ENCODE peak calls at places on chromosome 1, in four cellular contexts. B, J, W and C are unnamed samples.

GRCh38 chr1:213231795-213232231 is 180.8 kb downstream of the RPS6KC1 start:
- DNase-seq in W (no peak), B (no peak), J (no peak), C (no peak)

GRCh38 chr1:225871374-225872074 is 10.7 kb downstream of the TMEM63A start:
- DNase-seq in W (no peak), J (no peak), B (no peak), C (no peak)

GRCh38 chr1:90946630-90947029 is 75.2 kb downstream of the ZNF644 start:
- DNase-seq in W (no peak), J (no peak), B (no peak), C (no peak)

GRCh38 chr1:88731475-88731874 is 47.4 kb downstream of the PKN2 start:
- DNase-seq in B (no peak), W (no peak), J (no peak), C (no peak)

GRCh38 chr1:145975216-145975615 is 10.7 kb downstream of the POLR3GL start:
- DNase-seq in B (no peak), W (no peak), J (no peak), C (no peak)

GRCh38 chr1:32612189-32612881 is 38.0 kb downstream of the ZBTB8OS start:
- DNase-seq in J (peak), W (peak), B (peak), C (peak)

GRCh38 chr1:47972864-47973437 is 24.2 kb downstream of the TRABD2B start:
- DNase-seq in J (no peak), W (no peak), B (no peak), C (no peak)

GRCh38 chr1:178330848-178331497 is 165.8 kb downstream of the CLEC20A start:
- DNase-seq in J (no peak), W (no peak), B (no peak), C (no peak)

GRCh38 chr1:5367306-5367705 is 624.9 kb downstream of the NPHP4 start:
- DNase-seq in B (no peak), J (no peak), W (no peak), C (peak)

GRCh38 chr1:63557365-63557987 is 34.2 kb downstream of the EFCAB7 start:
- DNase-seq in J (no peak), B (no peak), W (no peak), C (no peak)

GRCh38 chr1:107141491-107142369 is 891 bp downstream of the NTNG1 start:
- DNase-seq in W (no peak), J (no peak), B (no peak), C (no peak)

GRCh38 chr1:201038537-201038936 is 15.0 kb upstream of the KIF21B start:
- DNase-seq in W (no peak), B (no peak), J (no peak), C (no peak)

GRCh38 chr1:24921938-24922662 is 8.0 kb downstream of the RUNX3 start:
- DNase-seq in J (no peak), B (no peak), W (no peak), C (no peak)

GRCh38 chr1:169250795-169251194 is 116.8 kb downstream of the NME7 start:
- DNase-seq in J (no peak), W (no peak), B (no peak), C (no peak)

GRCh38 chr1:6260433-6260934 is 414 bp downstream of the GPR153 start:
- DNase-seq in B (no peak), W (no peak), J (no peak), C (no peak)

GRCh38 chr1:216705686-216706085 is 17.5 kb downstream of the ESRRG start:
- DNase-seq in B (no peak), J (no peak), W (no peak), C (no peak)

GRCh38 chr1:58823481-58824010 is 39.7 kb upstream of the JUN start:
- DNase-seq in W (no peak), J (no peak), B (no peak), C (no peak)

GRCh38 chr1:33093004-33093403 is 12.1 kb downstream of the AZIN2 start:
- DNase-seq in B (no peak), J (no peak), W (no peak), C (no peak)

GRCh38 chr1:64000021-64000420 is 203.4 kb upstream of the UBE2U start:
- DNase-seq in B (no peak), J (no peak), W (no peak), C (no peak)

GRCh38 chr1:16134071-16134801 is 21.6 kb downstream of the EPHA2 start:
- DNase-seq in W (no peak), B (no peak), J (no peak), C (no peak)

GRCh38 chr1:159817276-159818041 is 9.2 kb upstream of the SLAMF8 start:
- DNase-seq in W (no peak), B (no peak), J (no peak), C (no peak)

GRCh38 chr1:206608108-206608698 is 4.1 kb downstream of the EIF2D start:
- DNase-seq in B (no peak), J (no peak), W (no peak), C (no peak)

GRCh38 chr1:241212624-241213023 is 144.4 kb downstream of the RGS7 start:
- DNase-seq in J (no peak), W (no peak), B (no peak), C (no peak)

GRCh38 chr1:53450225-53450624 is 9.0 kb upstream of the DMRTB1 start:
- DNase-seq in J (no peak), B (no peak), W (no peak), C (no peak)

GRCh38 chr1:168603501-168604107 is 27.2 kb downstream of the XCL1 start:
- DNase-seq in J (peak), B (peak), W (peak), C (peak)

GRCh38 chr1:179342740-179343404 is 22.9 kb upstream of the AXDND1 start:
- DNase-seq in W (no peak), J (no peak), B (no peak), C (no peak)

GRCh38 chr1:39818482-39818881 is 29.8 kb upstream of the BMP8B start:
- DNase-seq in B (no peak), J (no peak), W (no peak), C (no peak)

GRCh38 chr1:150807674-150808073 is 386 bp downstream of the CTSK start:
- DNase-seq in W (no peak), J (no peak), B (no peak), C (no peak)

GRCh38 chr1:12546771-12547585 is 71.0 kb downstream of the DHRS3 start:
- DNase-seq in W (no peak), J (no peak), B (peak), C (peak)

GRCh38 chr1:190453550-190453949 is 24.1 kb downstream of the BRINP3 start:
- DNase-seq in B (no peak), W (no peak), J (no peak), C (no peak)

GRCh38 chr1:86441581-86441980 is 17.6 kb downstream of the CLCA2 start:
- DNase-seq in W (no peak), B (no peak), J (no peak), C (no peak)

GRCh38 chr1:30371888-30372791 is 351.2 kb downstream of the MATN1 start:
- DNase-seq in J (no peak), B (no peak), W (no peak), C (no peak)

DNA sequence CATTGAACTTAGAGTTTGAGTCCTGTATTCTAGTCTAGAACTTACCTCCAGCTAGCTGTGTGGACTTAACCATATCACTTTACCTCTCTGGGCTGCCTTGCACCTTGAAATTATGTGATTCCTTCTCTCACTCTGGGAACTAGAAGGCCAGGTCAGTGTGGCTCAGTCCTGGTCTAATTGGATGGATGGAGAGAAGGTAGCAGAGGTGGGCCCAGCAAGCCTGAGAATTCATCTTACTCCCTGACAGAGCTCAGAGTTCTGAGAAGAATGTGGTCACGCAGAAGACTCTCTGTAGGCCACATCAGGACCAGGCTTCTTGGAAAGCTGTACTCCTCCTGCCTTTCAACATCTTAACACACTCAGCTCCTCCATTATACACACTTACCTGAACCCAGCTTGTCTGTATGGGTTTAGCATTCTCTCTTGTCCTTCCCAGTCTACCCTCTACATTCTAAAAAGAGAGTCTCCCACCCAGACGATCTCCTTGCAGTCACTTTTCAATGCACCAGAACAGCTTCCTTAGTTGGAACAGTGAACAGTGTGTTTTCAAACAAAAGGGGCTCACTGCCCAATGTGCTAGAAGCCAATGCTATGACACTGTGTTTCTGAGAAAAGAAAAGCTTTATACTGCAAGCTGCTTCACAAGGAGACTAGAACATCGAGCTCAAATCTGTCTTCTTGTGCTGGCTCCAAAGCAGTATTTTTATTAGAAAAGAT is 60.5 kb downstream of the CAPN9 start:
- DNase-seq in W (no peak), B (no peak), J (no peak), C (no peak)
- H3K27ac ChIP-seq in W (peak), B (no peak), J (peak), C (peak)

DNA sequence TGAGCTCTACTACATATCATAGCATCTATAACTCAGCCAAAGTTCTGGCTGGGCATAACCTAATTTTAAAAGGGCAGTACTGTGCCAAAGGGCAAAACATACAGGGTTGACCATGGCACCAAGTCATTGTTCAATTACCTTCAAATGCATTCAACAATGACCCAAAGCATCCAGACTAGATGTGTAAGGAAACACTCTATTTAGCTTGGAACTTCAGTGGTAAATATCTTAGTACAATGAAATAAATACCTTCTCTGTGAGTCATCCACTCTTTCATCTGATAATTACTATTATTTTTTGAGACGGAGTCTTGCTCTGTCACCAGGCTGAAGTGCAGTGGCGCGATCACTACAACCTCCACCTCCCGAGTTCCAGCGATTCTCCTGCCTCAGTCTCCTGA is 70.0 kb downstream of the NVL start:
- DNase-seq in J (no peak), B (no peak), W (no peak), C (no peak)
- H3K27ac ChIP-seq in J (no peak), B (no peak), W (no peak), C (no peak)

DNA sequence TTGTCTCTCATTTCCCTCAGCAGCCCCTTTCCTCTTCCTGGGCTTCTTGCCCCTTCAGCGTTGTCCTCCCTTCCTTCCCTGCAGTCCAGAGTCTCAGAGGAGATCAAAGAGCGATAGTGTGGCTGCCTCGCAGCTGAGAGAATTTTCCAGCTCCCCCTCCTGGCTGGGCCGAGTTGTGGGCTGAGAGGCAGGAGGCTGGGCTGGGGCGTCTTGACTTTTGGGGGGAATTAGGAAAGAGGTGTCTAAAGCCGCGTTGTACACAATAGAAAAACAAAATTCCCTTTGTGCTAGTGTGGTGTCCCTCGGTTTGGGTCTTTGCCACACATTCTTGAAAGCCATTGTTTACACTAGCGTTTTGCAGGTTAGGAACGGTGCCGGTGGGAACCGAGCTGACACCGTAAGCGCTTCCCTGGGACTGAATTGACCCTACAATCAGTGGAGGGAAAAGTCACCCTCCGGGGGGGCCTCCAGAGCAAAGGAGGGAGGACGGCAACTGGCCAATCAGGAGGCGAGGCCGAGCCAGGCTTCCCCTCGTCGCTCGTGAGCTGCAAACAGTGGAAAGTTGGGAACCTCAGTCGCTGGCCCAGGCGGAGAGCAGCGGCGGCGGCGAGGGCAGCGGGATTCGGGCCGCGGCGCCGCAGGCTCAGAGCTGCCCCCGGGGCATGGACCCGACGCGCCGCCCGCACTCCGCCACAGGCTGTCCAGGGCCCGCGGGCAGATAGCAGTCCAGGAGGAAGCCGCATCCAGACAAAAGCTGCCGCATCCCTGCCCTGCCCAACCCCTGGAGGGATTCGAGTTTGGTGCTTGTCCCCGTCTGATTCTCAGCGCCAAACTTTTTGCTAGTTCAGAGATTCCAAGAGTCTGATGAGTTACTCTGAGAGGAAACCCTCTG is at the start of gene HMCN1:
- DNase-seq in J (peak), B (peak), W (peak), C (peak)
- H3K27ac ChIP-seq in J (peak), B (peak), W (peak), C (peak)

DNA sequence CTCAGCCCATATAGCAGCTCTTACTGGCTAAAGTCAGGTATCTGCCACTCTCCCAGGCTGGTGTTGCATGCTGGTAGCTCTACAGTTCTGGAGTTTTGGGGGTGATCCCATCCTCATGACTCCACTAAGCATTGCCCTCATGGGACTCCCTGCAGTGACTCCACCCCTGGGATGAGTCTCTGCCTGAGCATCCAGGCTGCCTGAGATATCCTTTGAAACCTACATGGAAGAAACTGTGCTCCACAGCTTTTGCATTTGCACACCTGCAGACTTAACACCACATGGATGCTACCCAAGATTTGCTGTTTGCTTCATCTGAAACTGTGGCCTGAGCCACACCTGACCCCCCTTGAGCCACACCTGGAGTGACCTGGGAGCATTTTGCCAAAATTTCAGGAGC is 226.4 kb downstream of the C1orf94 start:
- DNase-seq in W (no peak), B (no peak), J (no peak), C (no peak)
- H3K27ac ChIP-seq in W (no peak), B (no peak), J (no peak), C (no peak)

GRCh38 chr1:227789881-227790400 is 25.5 kb upstream of the PRSS38 start:
- DNase-seq in W (peak), J (no peak), B (no peak), C (peak)

GRCh38 chr1:227787513-227788278 is 27.8 kb upstream of the PRSS38 start:
- DNase-seq in J (peak), B (peak), W (peak), C (peak)

GRCh38 chr1:227790868-227791267 is 24.6 kb upstream of the PRSS38 start:
- DNase-seq in W (no peak), B (no peak), J (no peak), C (no peak)

GRCh38 chr1:227788279-227789041 is 27.0 kb upstream of the PRSS38 start:
- DNase-seq in B (peak), J (no peak), W (no peak), C (peak)

GRCh38 chr1:227789042-227789880 is 26.2 kb upstream of the PRSS38 start:
- DNase-seq in J (no peak), B (no peak), W (peak), C (peak)
- H3K27ac ChIP-seq in J (peak), B (no peak), W (peak), C (peak)